ENCODE peak calls at places on chromosomes 16 and 17, in ten cellular contexts. U is NCI-H1092; P is stomach; V is HEK293T; Z is heart right ventricle; B is activated CD8-positive, alpha-beta memory T cell treated with anti-CD3 and anti-CD28 coated beads, Interleukin-2, amount 50 U/mL, for 4 hours; F is KBM-7; A is left colon; O is GM03348; N is tibial nerve. C is an unnamed sample.

GRCh38 chr16:8730335-8730915 is 56.0 kb downstream of the ABAT start:
- DNase-seq in U (no peak), P (no peak), V (no peak), Z (no peak), B (no peak), F (no peak), A (no peak), O (no peak), N (no peak), C (no peak)

GRCh38 chr17:72406501-72406900 is 285.7 kb downstream of the SOX9 start:
- DNase-seq in U (no peak), P (no peak), V (no peak), Z (no peak), B (no peak), F (no peak), A (no peak), O (no peak), N (no peak), C (no peak)

GRCh38 chr17:49365667-49366066 is 3.6 kb upstream of the ZNF652 start:
- DNase-seq in U (peak; percentile 10), P (no peak), V (no peak), Z (peak; percentile 8), B (peak; percentile 27), F (peak; percentile 64), A (no peak), O (peak; percentile 41), N (no peak), C (no peak)

GRCh38 chr16:88877564-88878289 is 11.3 kb upstream of the PABPN1L start:
- DNase-seq in U (no peak), P (no peak), V (no peak), Z (no peak), B (no peak), F (no peak), A (no peak), O (no peak), N (no peak), C (no peak)

GRCh38 chr17:44940321-44940720 is 7.3 kb downstream of the KIF18B start:
- DNase-seq in U (no peak), P (no peak), V (no peak), Z (no peak), B (no peak), F (no peak), A (no peak), O (peak; percentile 40), N (no peak), C (no peak)

GRCh38 chr16:4324871-4325740 is 9.2 kb downstream of the GLIS2 start:
- DNase-seq in U (no peak), P (no peak), V (no peak), Z (no peak), B (no peak), F (peak; percentile 56), A (no peak), O (no peak), N (no peak), C (no peak)

GRCh38 chr17:39080416-39081179 is 70.8 kb downstream of the PLXDC1 start:
- DNase-seq in U (no peak), P (no peak), V (no peak), Z (no peak), B (no peak), F (no peak), A (no peak), O (peak; percentile 77), N (no peak), C (no peak)

GRCh38 chr16:83959621-83960434 is 6.8 kb downstream of the OSGIN1 start:
- DNase-seq in U (no peak), P (no peak), V (no peak), Z (peak; percentile 35), B (no peak), F (no peak), A (no peak), O (no peak), N (no peak), C (no peak)

GRCh38 chr17:59527325-59527917 is 38.0 kb upstream of the DHX40 start:
- DNase-seq in U (no peak), P (no peak), V (no peak), Z (no peak), B (no peak), F (no peak), A (no peak), O (no peak), N (no peak), C (no peak)

GRCh38 chr16:31090540-31090939 is 1.8 kb upstream of the PRSS53 start:
- DNase-seq in U (no peak), P (no peak), V (no peak), Z (no peak), B (no peak), F (no peak), A (no peak), O (peak; percentile 34), N (no peak), C (no peak)

GRCh38 chr16:80347900-80348299 is 192.9 kb upstream of the DYNLRB2 start:
- DNase-seq in U (no peak), P (peak; percentile 66), V (no peak), Z (peak; percentile 32), B (no peak), F (no peak), A (no peak), O (peak; percentile 19), N (peak; percentile 37), C (no peak)

GRCh38 chr16:87201052-87201451 is 116.1 kb downstream of the C16orf95 start:
- DNase-seq in U (no peak), P (no peak), V (no peak), Z (peak; percentile 69), B (no peak), F (no peak), A (no peak), O (peak; percentile 93), N (peak; percentile 57), C (no peak)

C was measured in activated B cell treated with CpG ODN at 0.5 μM for 24 hours.